ENCODE peak calls at places on chromosomes 4 and X, in five cellular contexts. J is HT1080, Y is COR-L47, C is NCI-H1694 treated with DMSO at 0.1 percent for 48 hours, G is HS-5. S is an unnamed sample.

GRCh38 chr4:138438608-138439007 is 196.5 kb upstream of the SLC7A11 start:
- DNase-seq in J (peak; percentile 8), Y (no peak), C (no peak), G (no peak), S (peak; percentile 15)

GRCh38 chr4:179843370-179843769 is 2399.8 kb upstream of the TENM3 start:
- DNase-seq in J (peak; percentile 24), Y (no peak), C (no peak), G (no peak), S (no peak)

GRCh38 chrX:40095588-40096394 is 2.0 kb downstream of the BCOR start:
- DNase-seq in J (no peak), Y (no peak), C (no peak), G (no peak), S (peak; percentile 56)

GRCh38 chrX:122641136-122641535 is 542.9 kb upstream of the GRIA3 start:
- DNase-seq in J (no peak), Y (no peak), C (no peak), G (no peak), S (no peak)

GRCh38 chr4:67928547-67928946 is 34.7 kb downstream of the TMPRSS11A start:
- DNase-seq in J (peak; percentile 76), Y (no peak), C (no peak), G (peak; percentile 31), S (no peak)

GRCh38 chr4:183291070-183291469 is 29.0 kb downstream of the CLDN22 start:
- DNase-seq in J (no peak), Y (no peak), C (no peak), G (no peak), S (no peak)

GRCh38 chrX:373641-374471 is 12.9 kb downstream of the PPP2R3B start:
- DNase-seq in J (no peak), Y (no peak), C (no peak), G (no peak), S (no peak)

GRCh38 chr4:47054130-47054529 is 22.8 kb downstream of the GABRB1 start:
- DNase-seq in J (no peak), Y (no peak), C (no peak), G (no peak), S (no peak)

GRCh38 chrX:137432609-137433008 is 133.3 kb upstream of the ZIC3 start:
- DNase-seq in J (no peak), Y (no peak), C (no peak), G (no peak), S (peak; percentile 24)

GRCh38 chr4:56907489-56908205 is at the start of gene REST:
- DNase-seq in J (peak; percentile 34), Y (peak; percentile 41), C (peak; percentile 14), G (no peak), S (peak; percentile 81)

S was measured in K562.